ENCODE peak calls at places on chromosomes 11 and 22, in five cellular contexts. I is DND-41, J is right atrium auricular region, R is adrenal gland, A is cardiac muscle cell. U is an unnamed sample.

GRCh38 chr11:125201525-125202121 is 37.1 kb downstream of the PKNOX2 start:
- DNase-seq in I (no peak), J (no peak), R (no peak), A (peak; percentile 46), U (no peak)

GRCh38 chr22:17268501-17269223 is 49.4 kb upstream of the ADA2 start:
- DNase-seq in I (no peak), J (no peak), R (no peak), A (no peak), U (no peak)

GRCh38 chr22:19182472-19183157 is 4.1 kb upstream of the SLC25A1 start:
- DNase-seq in I (no peak), J (no peak), R (no peak), A (no peak), U (no peak)

GRCh38 chr11:24421766-24422165 is 75.1 kb upstream of the LUZP2 start:
- DNase-seq in I (no peak), J (no peak), R (no peak), A (no peak), U (peak; percentile 4)

GRCh38 chr11:44808053-44808753 is 81.4 kb downstream of the TSPAN18 start:
- DNase-seq in I (no peak), J (no peak), R (no peak), A (no peak), U (no peak)

GRCh38 chr11:65478411-65479183 is 20.2 kb upstream of the MALAT1 start:
- DNase-seq in I (no peak), J (no peak), R (peak; percentile 83), A (peak; percentile 80), U (peak; percentile 77)

GRCh38 chr22:48682517-48682916 is 1145.2 kb downstream of the BRD1 start:
- DNase-seq in I (no peak), J (no peak), R (no peak), A (no peak), U (no peak)

GRCh38 chr11:67288452-67289225 is 464 bp upstream of the ANKRD13D start:
- DNase-seq in I (peak; percentile 93), J (peak; percentile 94), R (peak; percentile 92), A (peak; percentile 97), U (peak; percentile 87)

GRCh38 chr11:33634291-33634834 is 66.3 kb downstream of the C11orf91 start:
- DNase-seq in I (no peak), J (no peak), R (no peak), A (peak; percentile 20), U (peak; percentile 40)

GRCh38 chr11:119583585-119583984 is 145.4 kb downstream of the NECTIN1 start:
- DNase-seq in I (no peak), J (no peak), R (no peak), A (no peak), U (no peak)
- TF ChIP-seq CTCF in I (peak; percentile 28), J (no peak), R (no peak), A (peak; percentile 26), U (peak; percentile 39)

GRCh38 chr11:117221775-117222517 is 9.9 kb downstream of the PCSK7 start:
- DNase-seq in I (no peak), J (peak; percentile 86), R (peak; percentile 38), A (peak; percentile 85), U (no peak)
- H3K36me3 ChIP-seq in I (peaks cover 94% of the 10 kb centered on the region), J (peaks cover 49% of the 10 kb centered on the region), R (no peaks in the 10 kb centered on the region), A (peaks cover 6% of the 10 kb centered on the region), U (peaks cover 38% of the 10 kb centered on the region)

GRCh38 chr11:28072321-28072720 is 35.6 kb downstream of the KIF18A start:
- DNase-seq in I (no peak), J (no peak), R (no peak), A (peak; percentile 68), U (no peak)

DNA sequence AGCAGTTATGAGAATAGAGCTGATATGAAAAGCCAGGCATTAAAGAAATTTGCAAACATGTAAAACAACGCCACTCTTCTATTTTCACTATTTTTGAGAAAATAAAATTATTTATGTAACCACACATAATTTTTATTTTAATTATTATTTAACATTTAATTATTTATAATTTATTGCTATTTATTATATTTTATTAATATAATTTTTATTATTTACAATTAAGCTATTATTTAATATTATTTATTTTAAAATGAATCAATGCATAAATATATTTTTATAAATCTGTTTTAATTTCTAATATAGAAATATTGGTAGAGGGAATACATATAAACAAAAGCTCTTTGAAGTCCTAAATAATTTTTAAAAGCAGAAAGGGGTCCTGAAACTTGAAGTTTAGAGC is 36.7 kb downstream of the KIF18A start:
- DNase-seq in I (no peak), J (no peak), R (no peak), A (no peak), U (no peak)
- TF ChIP-seq CTCF in I (no peak), J (no peak), R (no peak), A (no peak), U (no peak)

DNA sequence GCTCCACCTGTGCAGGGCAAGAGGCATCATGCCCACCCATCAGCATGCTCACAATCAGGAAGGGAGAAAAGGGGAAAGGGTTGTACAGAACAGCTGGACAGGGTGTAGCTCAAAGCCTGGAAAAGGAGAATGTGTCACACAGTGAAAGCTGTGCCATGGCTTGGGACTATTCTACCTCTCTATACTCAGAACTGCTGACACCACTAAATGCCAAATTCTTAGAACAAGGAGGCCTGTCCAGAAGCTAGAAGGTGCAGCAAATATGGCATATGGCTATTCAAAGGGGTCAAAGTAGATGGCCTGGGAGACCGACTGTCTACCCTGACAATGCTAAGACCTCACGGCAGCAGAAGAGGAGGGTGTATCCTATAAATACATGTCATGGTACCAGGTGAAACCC is 12.8 kb downstream of the HPS4 start:
- DNase-seq in I (no peak), J (no peak), R (no peak), A (no peak), U (no peak)
- H3K36me3 ChIP-seq in I (peaks cover 95% of the 10 kb centered on the region), J (peaks cover 90% of the 10 kb centered on the region), R (no peaks in the 10 kb centered on the region), A (peaks cover 61% of the 10 kb centered on the region), U (peaks cover 19% of the 10 kb centered on the region)